ENCODE peak calls at places on chromosome 12, in nine cellular contexts. G is A549; M is CD8-positive, alpha-beta memory T cell; Y is cardiac fibroblast; U is PC-3; X is thoracic aorta; Z is HFF-Myc; V is bronchial epithelial cell; H is tibial artery. N is an unnamed sample.

GRCh38 chr12:14239935-14240872 is 125.3 kb upstream of the ATF7IP start:
- DNase-seq in U (peak; percentile 79), V (peak; percentile 58), X (no peak), Z (no peak), Y (no peak), G (no peak), M (no peak), H (peak; percentile 26), N (no peak)

GRCh38 chr12:65881348-65881961 is 57.2 kb downstream of the HMGA2 start:
- DNase-seq in H (peak; percentile 67), Y (peak; percentile 84), X (no peak), G (no peak), Z (no peak), V (peak; percentile 44), M (no peak), U (no peak), N (no peak)

GRCh38 chr12:76518699-76519098 is 40.9 kb downstream of the OSBPL8 start:
- DNase-seq in Z (no peak), V (no peak), G (no peak), H (no peak), U (no peak), Y (no peak), M (no peak), X (no peak), N (no peak)

GRCh38 chr12:12007001-12007712 is 63.6 kb upstream of the BCL2L14 start:
- DNase-seq in G (no peak), X (no peak), Z (no peak), Y (no peak), H (no peak), M (no peak), U (peak; percentile 64), V (no peak), N (no peak)

GRCh38 chr12:89707992-89708792 is 446 bp downstream of the ATP2B1 start:
- DNase-seq in U (peak; percentile 21), M (peak; percentile 20), Y (peak; percentile 19), X (peak; percentile 3), V (no peak), H (no peak), Z (no peak), G (peak; percentile 22), N (no peak)

GRCh38 chr12:98909749-98910148 is 264.7 kb downstream of the APAF1 start:
- DNase-seq in V (no peak), Z (no peak), Y (no peak), M (no peak), U (no peak), X (no peak), G (no peak), H (no peak), N (no peak)

GRCh38 chr12:100401660-100402059 is 44.8 kb downstream of the SLC17A8 start:
- DNase-seq in H (no peak), U (peak; percentile 76), X (no peak), M (no peak), Y (peak; percentile 51), G (peak; percentile 66), V (peak; percentile 71), Z (peak; percentile 5), N (no peak)

GRCh38 chr12:24960222-24960855 is 11.4 kb upstream of the BCAT1 start:
- DNase-seq in Y (peak; percentile 66), G (peak; percentile 55), X (no peak), V (peak; percentile 70), M (peak; percentile 6), Z (no peak), U (peak; percentile 49), H (no peak), N (peak; percentile 66)

GRCh38 chr12:50520345-50520744 is 15.6 kb downstream of the DIP2B start:
- DNase-seq in G (no peak), X (no peak), V (no peak), M (no peak), H (no peak), Y (no peak), U (no peak), Z (no peak), N (no peak)

GRCh38 chr12:50518129-50518528 is 13.3 kb downstream of the DIP2B start:
- DNase-seq in Y (no peak), U (no peak), M (no peak), V (no peak), X (no peak), Z (no peak), G (no peak), H (no peak), N (no peak)

GRCh38 chr12:50517456-50518048 is 12.8 kb downstream of the DIP2B start:
- DNase-seq in G (peak; percentile 54), M (no peak), X (no peak), V (peak; percentile 71), Y (peak; percentile 43), Z (no peak), U (no peak), H (no peak), N (no peak)

GRCh38 chr12:50523772-50524171 is 19.0 kb downstream of the DIP2B start:
- DNase-seq in Y (no peak), X (no peak), G (no peak), V (no peak), U (no peak), H (no peak), Z (no peak), M (no peak), N (no peak)

GRCh38 chr12:50520808-50521207 is 16.0 kb downstream of the DIP2B start:
- DNase-seq in Y (peak; percentile 29), X (no peak), M (no peak), Z (no peak), U (no peak), H (no peak), V (no peak), G (no peak), N (no peak)
- H3K4me3 ChIP-seq in Y (no peak overlapping the region), X (no peak overlapping the region), M (no peak overlapping the region), Z (no peak overlapping the region), U (no peak overlapping the region), H (no peak overlapping the region), V (no peak overlapping the region), G (no peak overlapping the region), N (no peak overlapping the region)

DNA sequence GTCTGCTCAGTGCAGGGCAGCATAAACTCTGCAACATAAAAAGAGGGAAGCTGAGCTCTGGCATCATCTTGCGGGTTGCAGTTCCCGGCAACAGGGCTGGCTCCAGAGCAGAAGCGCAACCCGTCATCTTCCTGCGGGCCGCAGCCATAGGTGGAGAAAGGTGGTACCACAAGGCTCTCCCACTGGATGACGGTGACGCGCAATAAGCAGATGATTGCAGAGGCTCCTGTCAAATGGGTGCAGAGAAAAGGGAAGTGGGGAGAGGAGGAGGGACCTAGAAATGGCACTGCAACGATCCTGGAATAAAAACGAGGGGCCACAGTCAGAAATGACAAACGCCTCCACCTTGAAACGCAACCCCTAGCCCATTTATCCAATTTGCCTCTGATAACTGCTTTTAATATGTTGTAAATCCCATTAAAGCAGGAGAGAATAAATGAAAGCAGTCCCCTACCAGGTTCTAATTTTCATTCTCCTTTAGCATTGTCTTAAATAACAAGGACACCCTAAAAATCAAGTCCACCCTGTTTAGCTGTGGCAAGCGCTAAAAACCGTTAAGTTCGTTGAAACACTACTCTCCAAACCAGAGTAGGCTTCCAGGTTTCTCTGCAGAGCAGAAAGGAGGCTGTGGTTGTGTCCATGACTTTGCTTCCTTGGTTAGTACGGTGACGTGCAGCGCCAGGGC is 30.9 kb upstream of the TUBA1C start:
- DNase-seq in V (no peak), M (no peak), G (no peak), Y (no peak), H (peak; percentile 42), Z (no peak), X (peak; percentile 12), U (no peak), N (no peak)
- H3K4me3 ChIP-seq in V (no peak overlapping the region), M (no peak overlapping the region), G (no peak overlapping the region), Y (no peak overlapping the region), H (peak overlapping the region; percentile 55), Z (no peak overlapping the region), X (peak overlapping the region; percentile 70), U (peak overlapping the region; percentile 66), N (no peak overlapping the region)

DNA sequence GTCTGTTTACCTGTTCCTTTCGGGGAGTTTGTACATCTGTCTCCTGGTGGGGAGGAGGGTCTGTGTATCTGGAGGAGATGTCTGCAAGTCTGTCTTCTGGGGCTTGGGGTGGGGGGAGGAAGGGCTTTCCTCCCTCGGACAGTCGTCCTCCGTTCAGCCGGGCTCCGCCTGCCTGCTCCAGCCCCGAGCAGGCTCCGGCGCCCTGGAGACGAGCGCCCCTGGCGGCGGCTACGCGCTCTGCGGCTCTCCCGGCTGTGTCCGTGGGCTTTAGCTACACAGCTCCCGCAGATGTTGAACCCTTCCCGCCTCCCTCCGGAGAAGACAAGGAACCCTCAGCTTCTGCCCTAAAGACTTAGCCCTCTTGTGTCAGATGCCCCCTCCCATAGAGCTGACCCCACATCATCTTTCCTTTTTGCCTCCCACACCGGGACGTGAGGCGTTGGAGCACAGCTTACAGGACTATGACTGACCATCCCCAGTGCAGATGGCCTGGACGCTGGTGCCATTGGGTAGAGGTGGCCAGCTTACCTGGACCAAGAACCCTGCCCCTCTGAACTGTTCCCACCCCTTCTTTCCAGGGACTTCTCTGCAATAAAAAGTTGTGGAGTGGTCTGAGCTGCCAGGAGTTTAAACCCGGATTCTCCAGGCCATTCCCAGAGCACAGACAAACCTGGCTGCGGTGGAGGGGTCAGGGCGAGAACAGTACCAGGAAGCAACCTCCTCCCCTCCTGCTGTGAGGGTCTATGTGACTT is 4.7 kb downstream of the KRT86 start:
- DNase-seq in G (peak; percentile 92), Z (peak; percentile 17), H (peak; percentile 67), Y (peak; percentile 82), V (peak; percentile 64), M (peak; percentile 56), U (peak; percentile 93), X (no peak), N (no peak)
- H3K4me3 ChIP-seq in G (peak overlapping the region; percentile 33), Z (no peak overlapping the region), H (peak overlapping the region; percentile 8), Y (no peak overlapping the region), V (peak overlapping the region; percentile 31), M (no peak overlapping the region), U (peak overlapping the region; percentile 64), X (peak overlapping the region; percentile 62), N (peak overlapping the region; percentile 16)

GRCh38 chr12:93011100-93011499 is 82.0 kb upstream of the EEA1 start:
- DNase-seq in H (no peak), Y (no peak), U (peak; percentile 15), V (no peak), M (no peak), Z (no peak), X (no peak), G (no peak), N (no peak)

GRCh38 chr12:93008044-93008778 is 79.1 kb upstream of the EEA1 start:
- DNase-seq in G (no peak), H (no peak), V (no peak), Z (no peak), U (no peak), X (no peak), M (no peak), Y (no peak), N (no peak)

GRCh38 chr12:93007539-93007938 is 78.4 kb upstream of the EEA1 start:
- DNase-seq in M (no peak), H (no peak), X (no peak), Y (peak; percentile 50), G (no peak), V (no peak), U (no peak), Z (no peak), N (no peak)

GRCh38 chr12:93010461-93010860 is 81.4 kb upstream of the EEA1 start:
- DNase-seq in Y (peak; percentile 22), V (no peak), G (no peak), H (no peak), M (no peak), X (no peak), U (no peak), Z (no peak), N (no peak)

DNA sequence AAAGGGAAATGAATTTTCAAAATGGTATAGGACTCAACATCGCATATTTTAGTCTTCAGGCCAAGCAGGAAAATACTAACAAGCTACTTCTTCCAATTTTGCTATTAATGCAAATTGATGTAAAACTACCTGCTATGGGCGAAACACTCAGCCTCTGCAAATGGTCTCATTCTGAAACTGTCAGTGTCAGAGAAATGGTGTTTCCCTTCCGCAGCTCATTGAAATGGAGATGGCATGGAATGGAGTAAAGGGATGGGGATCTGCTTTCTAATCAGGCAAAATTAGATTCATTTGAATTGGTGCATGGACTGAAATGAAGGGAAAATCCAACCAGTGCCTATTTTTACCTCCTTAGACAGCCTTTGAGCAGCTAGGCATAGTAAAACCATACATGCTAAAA is 80.4 kb upstream of the EEA1 start:
- DNase-seq in X (no peak), V (no peak), M (no peak), U (no peak), Y (no peak), G (no peak), Z (no peak), H (no peak), N (no peak)
- H3K4me3 ChIP-seq in X (no peak overlapping the region), V (no peak overlapping the region), M (no peak overlapping the region), U (no peak overlapping the region), Y (no peak overlapping the region), G (no peak overlapping the region), Z (no peak overlapping the region), H (no peak overlapping the region), N (no peak overlapping the region)